ENCODE peak calls at places on chromosome 12, in five cellular contexts. Q, D, F, C and B are unnamed samples.

GRCh38 chr12:49365542-49365941 is 1.7 kb upstream of the SPATS2 start:
- DNase-seq in C (peak; percentile 97), Q (no peak), F (no peak), D (no peak), B (peak; percentile 90)

GRCh38 chr12:57842342-57843294 is 3.9 kb downstream of the CTDSP2 start:
- DNase-seq in Q (no peak), D (no peak), C (peak; percentile 38), F (peak; percentile 43), B (no peak)

GRCh38 chr12:48739618-48740269 is 23.2 kb upstream of the CCNT1 start:
- DNase-seq in C (no peak), Q (no peak), D (no peak), F (no peak), B (no peak)

GRCh38 chr12:127060310-127060847 is 1206.6 kb upstream of the TMEM132C start:
- DNase-seq in C (no peak), F (no peak), Q (no peak), D (no peak), B (no peak)

GRCh38 chr12:22797686-22798085 is 172.7 kb downstream of the ETNK1 start:
- DNase-seq in D (no peak), C (no peak), Q (no peak), F (no peak), B (no peak)

GRCh38 chr12:42099433-42099832 is 45.2 kb downstream of the GXYLT1 start:
- DNase-seq in F (no peak), C (no peak), Q (no peak), D (no peak), B (no peak)

GRCh38 chr12:25051171-25051570 is 102.3 kb upstream of the BCAT1 start:
- DNase-seq in C (no peak), Q (no peak), F (peak; percentile 34), D (no peak), B (no peak)

GRCh38 chr12:190881-191280 is 23.1 kb downstream of the SLC6A12 start:
- DNase-seq in F (no peak), C (no peak), Q (no peak), D (no peak), B (no peak)

GRCh38 chr12:27331299-27331926 is 1.2 kb upstream of the BMAL2 start:
- DNase-seq in D (no peak), C (peak; percentile 96), F (peak; percentile 54), Q (no peak), B (peak; percentile 93)

GRCh38 chr12:21509768-21510167 is 8.2 kb downstream of the GOLT1B start:
- DNase-seq in C (no peak), Q (no peak), F (no peak), D (no peak), B (no peak)

GRCh38 chr12:27984275-27984674 is 11.7 kb upstream of the PTHLH start:
- DNase-seq in F (no peak), Q (no peak), C (peak; percentile 93), D (no peak), B (peak; percentile 79)

GRCh38 chr12:131217024-131217586 is 263.4 kb downstream of the ADGRD1 start:
- DNase-seq in Q (no peak), D (no peak), F (no peak), C (no peak), B (no peak)

GRCh38 chr12:54352891-54353874 is 11.1 kb downstream of the GPR84 start:
- DNase-seq in C (peak; percentile 68), F (no peak), D (peak; percentile 71), Q (no peak), B (no peak)